ENCODE peak calls at places on chromosomes 11 and 22, in eight cellular contexts. L is AG09309, O is right lobe of liver, Z is bronchial epithelial cell, F is AG04450, E is ovary, C is mucosa of descending colon, U is GM12865. A is an unnamed sample.

GRCh38 chr22:26170795-26171194 is 1.5 kb downstream of the SEZ6L start:
- DNase-seq in O (no peak), F (no peak), L (no peak), C (no peak), Z (no peak), U (no peak), E (peak), A (no peak)

GRCh38 chr11:78372114-78372768 is 45.4 kb downstream of the GAB2 start:
- DNase-seq in F (no peak), L (no peak), C (no peak), E (no peak), O (no peak), U (no peak), Z (no peak), A (no peak)

GRCh38 chr11:94924074-94925031 is 49.0 kb downstream of the CWC15 start:
- DNase-seq in O (no peak), L (no peak), C (no peak), U (no peak), F (no peak), E (no peak), Z (no peak), A (no peak)

GRCh38 chr11:45233121-45233803 is 52.9 kb downstream of the SYT13 start:
- DNase-seq in O (peak), U (peak), Z (peak), E (peak), F (peak), L (no peak), C (peak), A (no peak)

GRCh38 chr11:88480217-88480616 is 142.7 kb upstream of the CTSC start:
- DNase-seq in L (peak), C (no peak), E (no peak), F (peak), O (no peak), Z (peak), U (no peak), A (no peak)

GRCh38 chr11:110509485-110509884 is 79.7 kb downstream of the FDX1 start:
- DNase-seq in Z (no peak), E (no peak), U (no peak), O (no peak), L (no peak), C (no peak), F (no peak), A (no peak)

GRCh38 chr11:119676461-119677020 is 52.5 kb downstream of the NECTIN1 start:
- DNase-seq in E (no peak), C (no peak), U (no peak), F (no peak), Z (peak), O (no peak), L (no peak), A (no peak)

GRCh38 chr22:39296981-39297489 is 22.4 kb downstream of the RPL3 start:
- DNase-seq in L (no peak), U (no peak), E (peak), O (peak), C (no peak), Z (no peak), F (no peak), A (no peak)

GRCh38 chr11:6635082-6635932 is 16.1 kb upstream of the TPP1 start:
- DNase-seq in L (no peak), U (no peak), F (no peak), Z (no peak), O (peak), C (peak), E (peak), A (no peak)

GRCh38 chr11:2317354-2318050 is 15.7 kb downstream of the TSPAN32 start:
- DNase-seq in F (no peak), Z (no peak), U (no peak), E (no peak), L (no peak), O (no peak), C (no peak), A (no peak)

GRCh38 chr11:59891781-59892181 is 13.2 kb downstream of the OOSP3 start:
- DNase-seq in U (no peak), C (no peak), O (no peak), L (no peak), F (no peak), Z (no peak), E (no peak), A (no peak)

GRCh38 chr11:114987171-114987760 is 308.9 kb downstream of the NXPE2 start:
- DNase-seq in Z (peak), E (no peak), L (no peak), U (no peak), O (no peak), F (no peak), C (no peak), A (no peak)

GRCh38 chr11:34570584-34570983 is 50.3 kb upstream of the EHF start:
- DNase-seq in F (no peak), E (no peak), U (no peak), Z (peak), O (no peak), L (no peak), C (no peak), A (no peak)

GRCh38 chr11:102171101-102171500 is 60.9 kb downstream of the YAP1 start:
- DNase-seq in Z (peak), O (no peak), F (no peak), L (no peak), U (no peak), E (no peak), C (no peak), A (no peak)

GRCh38 chr11:2208691-2209369 is 37.2 kb upstream of the TH start:
- DNase-seq in U (no peak), C (peak), L (no peak), E (peak), O (peak), Z (peak), F (no peak), A (peak)

GRCh38 chr22:45575607-45576272 is 73.1 kb downstream of the FBLN1 start:
- DNase-seq in E (no peak), L (no peak), F (no peak), U (no peak), Z (no peak), O (no peak), C (no peak), A (peak)

GRCh38 chr11:120135838-120136237 is 2.1 kb downstream of the TRIM29 start:
- DNase-seq in Z (peak), E (peak), O (no peak), U (no peak), L (no peak), C (no peak), F (no peak), A (no peak)

GRCh38 chr22:47213571-47214230 is 451.3 kb downstream of the TBC1D22A start:
- DNase-seq in L (no peak), F (no peak), Z (no peak), O (no peak), E (peak), U (peak), C (peak), A (no peak)

GRCh38 chr11:35073691-35074382 is 65.1 kb upstream of the CD44 start:
- DNase-seq in O (no peak), C (no peak), L (no peak), U (peak), E (no peak), Z (peak), F (no peak), A (no peak)

GRCh38 chr11:16512842-16513241 is 156.5 kb upstream of the SOX6 start:
- DNase-seq in E (no peak), C (no peak), F (no peak), O (no peak), L (no peak), Z (no peak), U (peak), A (no peak)

GRCh38 chr11:20669833-20670684 is 673 bp downstream of the NELL1 start:
- DNase-seq in L (no peak), Z (no peak), E (no peak), U (no peak), F (no peak), O (no peak), C (no peak), A (no peak)

GRCh38 chr11:47587733-47588326 is 1.4 kb downstream of the FAM180B start:
- DNase-seq in O (no peak), C (peak), L (no peak), Z (no peak), F (no peak), U (no peak), E (peak), A (peak)

GRCh38 chr22:40477683-40478348 is 107.4 kb downstream of the SGSM3 start:
- DNase-seq in C (no peak), O (no peak), U (no peak), E (no peak), F (no peak), L (no peak), Z (no peak), A (no peak)

GRCh38 chr11:125167954-125168821 is 3.6 kb downstream of the PKNOX2 start:
- DNase-seq in U (peak), C (no peak), O (peak), Z (no peak), E (no peak), F (peak), L (peak), A (no peak)

GRCh38 chr11:132186193-132186592 is 815.8 kb downstream of the NTM start:
- DNase-seq in U (no peak), L (no peak), F (no peak), C (no peak), E (no peak), O (no peak), Z (no peak), A (no peak)

GRCh38 chr11:108865411-108865810 is 200.5 kb downstream of the DDX10 start:
- DNase-seq in F (no peak), U (no peak), L (no peak), O (no peak), C (no peak), E (no peak), Z (no peak), A (no peak)

GRCh38 chr11:75246673-75247350 is 6.2 kb downstream of the TPBGL start:
- DNase-seq in O (peak), F (no peak), Z (no peak), U (no peak), E (peak), C (no peak), L (no peak), A (peak)

GRCh38 chr22:43377486-43377995 is 34.3 kb upstream of the MPPED1 start:
- DNase-seq in O (no peak), Z (no peak), U (peak), C (no peak), L (no peak), E (no peak), F (no peak), A (no peak)

GRCh38 chr11:111596319-111596718 is 5.9 kb upstream of the SIK2 start:
- DNase-seq in Z (no peak), L (no peak), U (no peak), E (no peak), C (no peak), O (no peak), F (no peak), A (no peak)

GRCh38 chr11:36300651-36301050 is 4.6 kb downstream of the PRR5L start:
- DNase-seq in Z (no peak), O (peak), F (no peak), L (no peak), C (peak), E (peak), U (no peak), A (no peak)

GRCh38 chr11:124467376-124468061 is 22.0 kb upstream of the OR8B8 start:
- DNase-seq in O (no peak), U (no peak), L (no peak), E (no peak), C (no peak), Z (no peak), F (no peak), A (no peak)

GRCh38 chr22:26849575-26849974 is 192.2 kb downstream of the MIAT start:
- DNase-seq in E (no peak), C (no peak), L (no peak), F (no peak), Z (no peak), O (no peak), U (no peak), A (no peak)

GRCh38 chr11:72758690-72759389 is 6.6 kb upstream of the ARAP1 start:
- DNase-seq in O (no peak), Z (no peak), L (no peak), F (peak), E (peak), U (no peak), C (no peak), A (no peak)

GRCh38 chr11:112797653-112798293 is 163.4 kb upstream of the NCAM1 start:
- DNase-seq in E (no peak), F (no peak), Z (peak), U (peak), O (no peak), C (no peak), L (no peak), A (no peak)

GRCh38 chr11:117037952-117038350 is 60.3 kb downstream of the SIK3 start:
- DNase-seq in C (no peak), O (no peak), Z (no peak), E (no peak), U (no peak), F (no peak), L (no peak), A (no peak)

GRCh38 chr22:31585161-31585859 is 76.7 kb downstream of the PISD start:
- DNase-seq in C (no peak), F (no peak), L (peak), E (no peak), O (no peak), U (no peak), Z (no peak), A (no peak)

GRCh38 chr11:122617297-122617696 is 38.2 kb upstream of the UBASH3B start:
- DNase-seq in O (no peak), Z (peak), C (no peak), L (no peak), U (no peak), F (no peak), E (no peak), A (no peak)

GRCh38 chr11:48051217-48051848 is 71.0 kb downstream of the PTPRJ start:
- DNase-seq in F (no peak), Z (no peak), U (no peak), C (no peak), E (no peak), O (no peak), L (no peak), A (no peak)

GRCh38 chr22:20438678-20439492 is 1.3 kb upstream of the SCARF2 start:
- DNase-seq in F (no peak), L (no peak), E (peak), C (peak), O (no peak), Z (no peak), U (no peak), A (peak)
- TF ChIP-seq CTCF in F (peak), L (peak), E (no peak), C (no peak), O (no peak), Z (peak), U (no peak), A (peak)

GRCh38 chr11:126920833-126921232 is 79.7 kb downstream of the KIRREL3 start:
- DNase-seq in L (no peak), U (no peak), F (no peak), E (no peak), O (no peak), C (no peak), Z (no peak), A (no peak)
- TF ChIP-seq CTCF in L (no peak), U (no peak), F (no peak), E (no peak), O (no peak), C (no peak), Z (no peak), A (peak)

GRCh38 chr11:69947059-69947771 is 128.0 kb upstream of the FGF3 start:
- DNase-seq in L (no peak), F (no peak), Z (no peak), O (no peak), C (peak), U (no peak), E (no peak), A (peak)

GRCh38 chr11:69949327-69949726 is 128.8 kb upstream of the ANO1 start:
- DNase-seq in F (no peak), L (peak), Z (peak), E (no peak), O (no peak), C (no peak), U (no peak), A (peak)

GRCh38 chr11:69950120-69950519 is 128.0 kb upstream of the ANO1 start:
- DNase-seq in E (no peak), L (no peak), U (peak), Z (no peak), F (no peak), C (peak), O (peak), A (peak)

GRCh38 chr11:69947772-69948255 is 128.6 kb upstream of the FGF3 start:
- DNase-seq in F (no peak), L (no peak), E (no peak), C (peak), O (no peak), Z (no peak), U (no peak), A (peak)

GRCh38 chr11:69948256-69949141 is 129.3 kb upstream of the FGF3 start:
- DNase-seq in Z (peak), C (peak), U (no peak), F (no peak), L (no peak), E (no peak), O (no peak), A (peak)
- TF ChIP-seq CTCF in Z (peak), C (no peak), U (no peak), F (no peak), L (no peak), E (no peak), O (no peak), A (peak)

GRCh38 chr11:77302752-77303151 is 1.3 kb upstream of the GDPD4 start:
- DNase-seq in L (no peak), F (no peak), Z (no peak), U (no peak), E (no peak), C (no peak), O (no peak), A (no peak)
- TF ChIP-seq CTCF in L (no peak), F (no peak), Z (no peak), U (no peak), E (no peak), C (no peak), O (no peak), A (no peak)

A was measured in chondrocyte.